ENCODE peak calls at places on chromosomes 12 and 14, in ten cellular contexts. One of them, this sample, is unnamed. For H3K9me3, H3K36me3 and H3K27me3, the result is how much of the 10 kb centered on the place peaks cover.

GRCh38 chr14:37697489-37698121 is 102.2 kb downstream of the TTC6 start:
- DNase-seq in body of pancreas: no peak
- DNase-seq in right atrium auricular region: no peak
- DNase-seq in endothelial cell of umbilical vein: no peak
- DNase-seq in uterus: no peak
- DNase-seq in endodermal cell: no peak
- DNase-seq in iPS DF 6.9: no peak
- DNase-seq in testis: no peak
- DNase-seq in heart left ventricle: no peak
- DNase-seq in left ventricle myocardium inferior: no peak
- DNase-seq in this sample: no peak

GRCh38 chr14:100590726-100591452 is 3.7 kb upstream of the BEGAIN start:
- DNase-seq in endothelial cell of umbilical vein: no peak
- DNase-seq in body of pancreas: no peak
- DNase-seq in right atrium auricular region: no peak
- DNase-seq in testis: no peak
- DNase-seq in uterus: no peak
- DNase-seq in heart left ventricle: no peak
- DNase-seq in endodermal cell: peak
- DNase-seq in left ventricle myocardium inferior: peak
- DNase-seq in iPS DF 6.9: no peak
- DNase-seq in this sample: peak

GRCh38 chr14:37585971-37586759 is 8.9 kb downstream of the FOXA1 start:
- DNase-seq in left ventricle myocardium inferior: no peak
- DNase-seq in testis: no peak
- DNase-seq in right atrium auricular region: no peak
- DNase-seq in uterus: no peak
- DNase-seq in body of pancreas: no peak
- DNase-seq in heart left ventricle: no peak
- DNase-seq in endothelial cell of umbilical vein: no peak
- DNase-seq in endodermal cell: no peak
- DNase-seq in iPS DF 6.9: no peak
- DNase-seq in this sample: no peak

GRCh38 chr12:3303410-3304136 is 187.4 kb upstream of the PRMT8 start:
- DNase-seq in heart left ventricle: no peak
- DNase-seq in testis: no peak
- DNase-seq in body of pancreas: peak
- DNase-seq in iPS DF 6.9: peak
- DNase-seq in endodermal cell: peak
- DNase-seq in right atrium auricular region: no peak
- DNase-seq in endothelial cell of umbilical vein: no peak
- DNase-seq in uterus: no peak
- DNase-seq in left ventricle myocardium inferior: no peak
- DNase-seq in this sample: no peak

GRCh38 chr14:22561661-22562579 is 27.1 kb downstream of the DAD1 start:
- DNase-seq in iPS DF 6.9: no peak
- DNase-seq in left ventricle myocardium inferior: no peak
- DNase-seq in heart left ventricle: no peak
- DNase-seq in uterus: no peak
- DNase-seq in endodermal cell: no peak
- DNase-seq in body of pancreas: no peak
- DNase-seq in right atrium auricular region: no peak
- DNase-seq in testis: no peak
- DNase-seq in endothelial cell of umbilical vein: peak
- DNase-seq in this sample: no peak

GRCh38 chr14:23114669-23115491 is 4.2 kb downstream of the CEBPE start:
- DNase-seq in left ventricle myocardium inferior: no peak
- DNase-seq in uterus: no peak
- DNase-seq in body of pancreas: no peak
- DNase-seq in iPS DF 6.9: no peak
- DNase-seq in endothelial cell of umbilical vein: peak
- DNase-seq in heart left ventricle: no peak
- DNase-seq in right atrium auricular region: peak
- DNase-seq in endodermal cell: peak
- DNase-seq in testis: no peak
- DNase-seq in this sample: peak

GRCh38 chr12:85874064-85874463 is at the start of gene NTS:
- DNase-seq in iPS DF 6.9: no peak
- DNase-seq in left ventricle myocardium inferior: no peak
- DNase-seq in testis: no peak
- DNase-seq in endothelial cell of umbilical vein: no peak
- DNase-seq in endodermal cell: peak
- DNase-seq in uterus: no peak
- DNase-seq in right atrium auricular region: no peak
- DNase-seq in heart left ventricle: no peak
- DNase-seq in body of pancreas: no peak
- DNase-seq in this sample: no peak

GRCh38 chr12:121224591-121224990 is 14.7 kb downstream of the P2RX4 start:
- DNase-seq in heart left ventricle: no peak
- DNase-seq in uterus: no peak
- DNase-seq in endodermal cell: no peak
- DNase-seq in body of pancreas: no peak
- DNase-seq in testis: peak
- DNase-seq in right atrium auricular region: no peak
- DNase-seq in endothelial cell of umbilical vein: no peak
- DNase-seq in iPS DF 6.9: no peak
- DNase-seq in left ventricle myocardium inferior: no peak
- DNase-seq in this sample: no peak

GRCh38 chr12:34291001-34291400 is 268.7 kb downstream of the ALG10 start:
- DNase-seq in iPS DF 6.9: no peak
- DNase-seq in heart left ventricle: no peak
- DNase-seq in endodermal cell: peak
- DNase-seq in uterus: no peak
- DNase-seq in testis: no peak
- DNase-seq in right atrium auricular region: no peak
- DNase-seq in endothelial cell of umbilical vein: no peak
- DNase-seq in body of pancreas: no peak
- DNase-seq in left ventricle myocardium inferior: peak
- DNase-seq in this sample: peak

GRCh38 chr12:34291426-34291901 is 269.2 kb downstream of the ALG10 start:
- DNase-seq in heart left ventricle: no peak
- DNase-seq in body of pancreas: peak
- DNase-seq in iPS DF 6.9: no peak
- DNase-seq in testis: no peak
- DNase-seq in endodermal cell: no peak
- DNase-seq in left ventricle myocardium inferior: peak
- DNase-seq in endothelial cell of umbilical vein: no peak
- DNase-seq in right atrium auricular region: no peak
- DNase-seq in uterus: peak
- DNase-seq in this sample: peak

GRCh38 chr12:34289431-34290190 is 267.3 kb downstream of the ALG10 start:
- DNase-seq in right atrium auricular region: no peak
- DNase-seq in testis: no peak
- DNase-seq in endodermal cell: peak
- DNase-seq in heart left ventricle: no peak
- DNase-seq in body of pancreas: no peak
- DNase-seq in uterus: peak
- DNase-seq in endothelial cell of umbilical vein: no peak
- DNase-seq in left ventricle myocardium inferior: peak
- DNase-seq in iPS DF 6.9: no peak
- DNase-seq in this sample: peak

GRCh38 chr12:34288963-34289345 is 266.7 kb downstream of the ALG10 start:
- DNase-seq in uterus: no peak
- DNase-seq in iPS DF 6.9: no peak
- DNase-seq in testis: no peak
- DNase-seq in heart left ventricle: no peak
- DNase-seq in right atrium auricular region: no peak
- DNase-seq in body of pancreas: no peak
- DNase-seq in left ventricle myocardium inferior: no peak
- DNase-seq in endodermal cell: peak
- DNase-seq in endothelial cell of umbilical vein: no peak
- DNase-seq in this sample: no peak

DNA sequence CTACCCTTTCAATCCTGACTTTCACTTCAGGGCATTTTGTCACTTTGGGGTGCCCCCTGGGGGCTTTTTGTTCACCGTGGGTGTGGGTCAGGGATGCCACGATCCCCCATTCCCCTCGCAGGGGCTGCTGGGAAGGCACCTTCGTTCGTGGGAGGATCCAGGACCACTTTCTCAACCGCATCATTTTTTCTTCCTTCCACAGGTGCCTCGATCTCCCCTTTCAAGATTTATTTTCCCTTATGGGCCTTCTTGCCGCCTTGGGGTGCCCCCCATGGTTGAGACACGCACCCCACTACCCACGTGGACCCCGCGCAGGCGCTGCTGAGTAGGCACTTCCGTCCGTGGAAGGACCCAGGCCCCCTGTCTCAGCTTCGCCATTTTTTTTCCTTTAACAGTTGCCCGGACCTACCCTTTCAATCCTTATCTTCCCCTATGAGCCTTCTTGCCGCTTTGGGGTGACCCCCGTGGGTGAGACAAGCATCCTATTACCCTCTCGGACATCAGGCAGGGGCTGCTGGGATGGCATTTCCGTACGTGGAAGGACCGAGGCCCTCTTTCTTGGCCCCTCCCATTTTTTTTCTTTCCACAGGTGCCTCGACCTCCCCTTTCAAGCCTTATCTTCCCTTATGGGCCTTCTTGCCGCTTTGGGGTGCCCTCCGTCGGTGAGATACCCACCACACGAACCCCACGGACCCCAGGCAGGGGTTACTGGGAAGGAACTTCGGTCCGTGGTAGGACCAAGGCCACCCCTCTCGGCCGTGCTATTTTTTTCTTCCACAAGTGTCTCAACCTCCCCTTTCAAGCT is 268.1 kb downstream of the ALG10 start:
- DNase-seq in right atrium auricular region: no peak
- DNase-seq in uterus: peak
- DNase-seq in testis: no peak
- DNase-seq in iPS DF 6.9: no peak
- DNase-seq in body of pancreas: no peak
- DNase-seq in heart left ventricle: no peak
- DNase-seq in left ventricle myocardium inferior: peak
- DNase-seq in endodermal cell: peak
- DNase-seq in endothelial cell of umbilical vein: no peak
- DNase-seq in this sample: peak
- H3K9me3 ChIP-seq in right atrium auricular region: under half
- H3K9me3 ChIP-seq in uterus: under half
- H3K9me3 ChIP-seq in testis: under half
- H3K9me3 ChIP-seq in iPS DF 6.9: under half
- H3K9me3 ChIP-seq in body of pancreas: under half
- H3K9me3 ChIP-seq in heart left ventricle: under half
- H3K9me3 ChIP-seq in left ventricle myocardium inferior: under half
- H3K9me3 ChIP-seq in endodermal cell: under half
- H3K9me3 ChIP-seq in endothelial cell of umbilical vein: under half
- H3K9me3 ChIP-seq in this sample: under half

DNA sequence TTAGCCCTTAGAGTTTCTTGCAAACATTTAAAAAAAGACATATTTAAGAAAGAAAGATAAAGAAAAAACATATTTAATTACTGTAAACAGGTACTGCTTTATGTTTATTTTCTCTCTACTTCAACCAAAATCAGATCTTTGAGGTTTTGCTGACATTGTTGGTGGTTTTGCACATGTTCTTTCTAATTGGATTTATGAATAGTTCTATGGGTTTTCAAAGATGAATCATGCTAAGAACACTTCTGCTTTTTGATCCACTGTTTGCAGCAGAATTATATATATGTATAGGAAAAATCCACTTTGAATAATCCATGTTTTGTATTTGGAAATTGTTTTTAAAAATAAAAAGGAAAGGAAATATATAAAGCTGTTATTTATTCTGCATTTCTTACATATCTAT is 78.4 kb downstream of the FRMD6 start:
- DNase-seq in endodermal cell: no peak
- DNase-seq in body of pancreas: no peak
- DNase-seq in testis: no peak
- DNase-seq in iPS DF 6.9: no peak
- DNase-seq in heart left ventricle: no peak
- DNase-seq in uterus: no peak
- DNase-seq in left ventricle myocardium inferior: no peak
- DNase-seq in endothelial cell of umbilical vein: no peak
- DNase-seq in right atrium auricular region: no peak
- DNase-seq in this sample: no peak
- H3K36me3 ChIP-seq in endodermal cell: under half
- H3K36me3 ChIP-seq in body of pancreas: under half
- H3K36me3 ChIP-seq in testis: under half
- H3K36me3 ChIP-seq in iPS DF 6.9: under half
- H3K36me3 ChIP-seq in heart left ventricle: under half
- H3K36me3 ChIP-seq in uterus: under half
- H3K36me3 ChIP-seq in left ventricle myocardium inferior: under half
- H3K36me3 ChIP-seq in endothelial cell of umbilical vein: under half
- H3K36me3 ChIP-seq in right atrium auricular region: under half
- H3K36me3 ChIP-seq in this sample: under half

DNA sequence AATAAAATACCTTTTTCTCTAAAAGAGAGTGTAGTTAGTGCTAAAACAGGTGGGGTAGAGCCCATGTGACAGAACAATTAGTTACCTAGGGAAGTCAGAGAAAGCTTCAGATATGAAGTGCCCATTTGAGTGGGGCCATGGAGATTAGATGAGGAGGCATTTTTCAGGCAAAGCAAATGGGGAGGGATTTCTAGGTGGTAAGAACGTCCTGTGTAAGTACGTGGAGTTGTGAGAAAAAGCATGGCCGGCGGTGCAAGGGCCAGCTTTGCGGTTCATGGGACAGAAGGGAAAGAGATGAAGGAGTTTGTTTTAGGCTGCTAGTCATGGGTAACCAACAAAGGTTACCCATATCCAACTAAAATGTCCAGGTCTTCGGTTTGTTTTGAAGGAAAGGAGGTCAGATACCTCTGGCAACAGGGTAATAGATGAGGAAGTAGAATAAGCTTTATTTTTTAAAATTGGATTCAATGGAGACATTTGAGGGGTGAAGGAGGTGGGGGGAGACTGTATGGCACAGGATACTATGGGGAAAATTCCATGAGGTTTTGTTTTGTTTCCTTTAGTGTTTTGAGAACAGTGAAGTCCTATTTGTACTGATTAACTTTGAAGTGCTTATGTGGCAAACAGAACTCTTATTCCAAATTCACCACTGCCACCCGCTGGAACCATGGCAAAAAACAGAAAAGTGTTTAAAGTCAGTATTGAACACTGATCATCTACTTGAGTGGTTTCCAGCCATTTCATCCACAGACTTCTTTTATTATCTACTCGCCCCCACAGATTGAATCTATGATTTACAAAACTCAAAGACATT is 10.0 kb upstream of the SNRPF start:
- DNase-seq in right atrium auricular region: no peak
- DNase-seq in testis: no peak
- DNase-seq in endothelial cell of umbilical vein: peak
- DNase-seq in endodermal cell: peak
- DNase-seq in iPS DF 6.9: no peak
- DNase-seq in uterus: no peak
- DNase-seq in heart left ventricle: no peak
- DNase-seq in left ventricle myocardium inferior: no peak
- DNase-seq in body of pancreas: peak
- DNase-seq in this sample: no peak
- H3K27me3 ChIP-seq in right atrium auricular region: under half
- H3K27me3 ChIP-seq in testis: under half
- H3K27me3 ChIP-seq in endothelial cell of umbilical vein: under half
- H3K27me3 ChIP-seq in endodermal cell: under half
- H3K27me3 ChIP-seq in iPS DF 6.9: under half
- H3K27me3 ChIP-seq in uterus: under half
- H3K27me3 ChIP-seq in heart left ventricle: under half
- H3K27me3 ChIP-seq in left ventricle myocardium inferior: under half
- H3K27me3 ChIP-seq in body of pancreas: under half
- H3K27me3 ChIP-seq in this sample: under half

DNA sequence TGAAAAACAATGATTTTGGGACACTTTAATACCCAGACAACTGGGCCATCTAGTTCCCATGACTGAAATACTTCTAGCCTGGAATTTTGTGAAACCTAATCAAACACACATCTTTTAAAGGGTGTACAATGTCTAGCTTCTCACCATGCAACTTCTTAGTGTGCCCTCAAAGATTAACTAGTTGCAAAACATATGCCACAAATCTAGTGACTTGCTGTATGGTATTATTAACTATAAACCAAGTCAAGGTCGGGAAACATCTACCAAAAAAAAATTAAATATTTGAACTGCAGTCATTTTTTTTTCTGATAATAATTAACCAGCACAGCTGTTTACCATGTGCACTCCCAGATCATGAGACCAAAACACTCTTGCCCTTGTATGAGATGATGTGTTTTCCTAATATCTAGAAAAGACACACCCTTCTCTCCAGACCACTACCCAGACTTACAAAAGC is 171.8 kb upstream of the FOXN3 start:
- DNase-seq in endodermal cell: no peak
- DNase-seq in heart left ventricle: no peak
- DNase-seq in right atrium auricular region: no peak
- DNase-seq in testis: no peak
- DNase-seq in body of pancreas: no peak
- DNase-seq in endothelial cell of umbilical vein: no peak
- DNase-seq in iPS DF 6.9: no peak
- DNase-seq in uterus: no peak
- DNase-seq in left ventricle myocardium inferior: no peak
- DNase-seq in this sample: no peak
- H3K9me3 ChIP-seq in endodermal cell: under half
- H3K9me3 ChIP-seq in heart left ventricle: under half
- H3K9me3 ChIP-seq in right atrium auricular region: under half
- H3K9me3 ChIP-seq in testis: under half
- H3K9me3 ChIP-seq in body of pancreas: under half
- H3K9me3 ChIP-seq in endothelial cell of umbilical vein: under half
- H3K9me3 ChIP-seq in iPS DF 6.9: under half
- H3K9me3 ChIP-seq in uterus: under half
- H3K9me3 ChIP-seq in left ventricle myocardium inferior: under half
- H3K9me3 ChIP-seq in this sample: under half